ENCODE peak calls at places on chromosome 1, in five cellular contexts. One of them, this sample, is unnamed.

GRCh38 chr1:60895167-60896124 is 186.9 kb upstream of the NFIA start:
- DNase-seq in mesenchymal stem cell: no peak
- DNase-seq in IMR-90: no peak
- DNase-seq in mesendoderm: no peak
- DNase-seq in neuronal stem cell: no peak
- DNase-seq in this sample: no peak

GRCh38 chr1:32192220-32192948 is 8.0 kb upstream of the CCDC28B start:
- DNase-seq in neuronal stem cell: no peak
- DNase-seq in mesenchymal stem cell: no peak
- DNase-seq in mesendoderm: no peak
- DNase-seq in IMR-90: no peak
- DNase-seq in this sample: no peak

GRCh38 chr1:115300087-115300856 is 37.8 kb downstream of the NGF start:
- DNase-seq in mesendoderm: peak
- DNase-seq in neuronal stem cell: peak
- DNase-seq in IMR-90: peak
- DNase-seq in mesenchymal stem cell: peak
- DNase-seq in this sample: no peak

GRCh38 chr1:233584931-233585330 is 29.0 kb upstream of the KCNK1 start:
- DNase-seq in mesenchymal stem cell: no peak
- DNase-seq in neuronal stem cell: no peak
- DNase-seq in IMR-90: no peak
- DNase-seq in mesendoderm: no peak
- DNase-seq in this sample: no peak

GRCh38 chr1:66752000-66752592 is at the start of gene DYNLT5:
- DNase-seq in mesendoderm: peak
- DNase-seq in neuronal stem cell: peak
- DNase-seq in mesenchymal stem cell: peak
- DNase-seq in IMR-90: peak
- DNase-seq in this sample: peak

GRCh38 chr1:155105604-155106011 is 22.1 kb upstream of the EFNA1 start:
- DNase-seq in mesenchymal stem cell: no peak
- DNase-seq in mesendoderm: no peak
- DNase-seq in neuronal stem cell: no peak
- DNase-seq in IMR-90: no peak
- DNase-seq in this sample: no peak

GRCh38 chr1:12734651-12735050 is 11.3 kb upstream of the CFAP107 start:
- DNase-seq in mesenchymal stem cell: no peak
- DNase-seq in mesendoderm: no peak
- DNase-seq in IMR-90: no peak
- DNase-seq in neuronal stem cell: no peak
- DNase-seq in this sample: no peak

GRCh38 chr1:34758751-34759150 is 789 bp upstream of the GJB4 start:
- DNase-seq in mesenchymal stem cell: no peak
- DNase-seq in neuronal stem cell: no peak
- DNase-seq in IMR-90: no peak
- DNase-seq in mesendoderm: no peak
- DNase-seq in this sample: no peak

GRCh38 chr1:241531195-241532172 is 694 bp upstream of the KMO start:
- DNase-seq in mesendoderm: peak
- DNase-seq in mesenchymal stem cell: peak
- DNase-seq in IMR-90: peak
- DNase-seq in neuronal stem cell: peak
- DNase-seq in this sample: no peak

GRCh38 chr1:68358439-68358838 is 91.3 kb downstream of the RPE65 start:
- DNase-seq in neuronal stem cell: no peak
- DNase-seq in mesenchymal stem cell: peak
- DNase-seq in mesendoderm: no peak
- DNase-seq in IMR-90: peak
- DNase-seq in this sample: no peak

GRCh38 chr1:70487910-70488665 is 77.0 kb downstream of the CTH start:
- DNase-seq in mesendoderm: peak
- DNase-seq in neuronal stem cell: peak
- DNase-seq in mesenchymal stem cell: peak
- DNase-seq in IMR-90: peak
- DNase-seq in this sample: peak

GRCh38 chr1:924619-925323 is 1.0 kb downstream of the SAMD11 start:
- DNase-seq in IMR-90: peak
- DNase-seq in neuronal stem cell: no peak
- DNase-seq in mesendoderm: peak
- DNase-seq in mesenchymal stem cell: peak
- DNase-seq in this sample: peak

GRCh38 chr1:27571439-27572018 is 32.4 kb downstream of the AHDC1 start:
- DNase-seq in mesenchymal stem cell: peak
- DNase-seq in mesendoderm: peak
- DNase-seq in neuronal stem cell: no peak
- DNase-seq in IMR-90: no peak
- DNase-seq in this sample: no peak

GRCh38 chr1:27572019-27572678 is 31.8 kb downstream of the AHDC1 start:
- DNase-seq in mesenchymal stem cell: no peak
- DNase-seq in neuronal stem cell: no peak
- DNase-seq in mesendoderm: peak
- DNase-seq in IMR-90: no peak
- DNase-seq in this sample: no peak

GRCh38 chr1:27570823-27571222 is 33.1 kb downstream of the AHDC1 start:
- DNase-seq in mesendoderm: peak
- DNase-seq in neuronal stem cell: peak
- DNase-seq in IMR-90: no peak
- DNase-seq in mesenchymal stem cell: no peak
- DNase-seq in this sample: peak

GRCh38 chr1:27574001-27574781 is 29.8 kb downstream of the AHDC1 start:
- DNase-seq in mesendoderm: peak
- DNase-seq in neuronal stem cell: no peak
- DNase-seq in mesenchymal stem cell: no peak
- DNase-seq in IMR-90: no peak
- DNase-seq in this sample: no peak

DNA sequence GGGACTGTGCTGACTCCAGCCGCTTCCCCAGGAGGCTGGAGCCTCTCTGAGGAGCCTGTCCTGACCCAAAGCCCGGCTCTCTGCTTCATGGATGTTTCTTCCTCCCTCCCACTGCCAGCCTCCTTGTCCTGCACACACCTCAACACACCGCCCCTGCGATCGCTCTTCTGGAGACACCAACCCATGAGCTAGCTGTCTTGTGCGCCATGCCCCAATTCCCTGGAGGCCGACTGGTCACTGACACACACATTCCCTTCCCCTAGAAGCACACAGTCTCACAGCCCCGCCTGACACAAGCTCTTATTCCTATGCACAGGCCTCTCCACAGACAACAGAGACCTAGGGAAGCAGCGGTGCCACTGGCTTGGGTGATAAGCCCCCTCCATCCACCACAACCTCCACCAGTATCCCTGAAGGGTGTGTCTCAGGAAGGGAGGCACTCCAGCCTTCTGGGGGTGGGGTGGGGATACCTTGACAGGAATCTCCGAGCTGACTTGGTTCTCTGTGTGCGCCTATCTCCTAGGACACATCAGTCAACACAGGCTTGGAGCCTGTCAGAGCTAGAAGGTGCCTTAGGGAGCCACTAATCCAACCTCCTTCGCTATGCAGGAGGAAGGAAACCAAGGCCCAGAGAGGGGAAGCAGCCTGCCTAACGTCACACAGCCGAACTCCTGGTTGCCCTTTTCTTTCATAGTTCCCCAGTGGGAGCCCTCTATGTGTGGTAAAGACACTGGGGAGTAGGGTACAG is 31.1 kb downstream of the AHDC1 start:
- DNase-seq in mesendoderm: peak
- DNase-seq in mesenchymal stem cell: peak
- DNase-seq in neuronal stem cell: no peak
- DNase-seq in IMR-90: no peak
- DNase-seq in this sample: no peak
- H2BK5ac ChIP-seq in mesendoderm: peak
- H2BK5ac ChIP-seq in mesenchymal stem cell: no peak
- H2BK5ac ChIP-seq in neuronal stem cell: peak
- H2BK5ac ChIP-seq in IMR-90: no peak
- H2BK5ac ChIP-seq in this sample: no peak

DNA sequence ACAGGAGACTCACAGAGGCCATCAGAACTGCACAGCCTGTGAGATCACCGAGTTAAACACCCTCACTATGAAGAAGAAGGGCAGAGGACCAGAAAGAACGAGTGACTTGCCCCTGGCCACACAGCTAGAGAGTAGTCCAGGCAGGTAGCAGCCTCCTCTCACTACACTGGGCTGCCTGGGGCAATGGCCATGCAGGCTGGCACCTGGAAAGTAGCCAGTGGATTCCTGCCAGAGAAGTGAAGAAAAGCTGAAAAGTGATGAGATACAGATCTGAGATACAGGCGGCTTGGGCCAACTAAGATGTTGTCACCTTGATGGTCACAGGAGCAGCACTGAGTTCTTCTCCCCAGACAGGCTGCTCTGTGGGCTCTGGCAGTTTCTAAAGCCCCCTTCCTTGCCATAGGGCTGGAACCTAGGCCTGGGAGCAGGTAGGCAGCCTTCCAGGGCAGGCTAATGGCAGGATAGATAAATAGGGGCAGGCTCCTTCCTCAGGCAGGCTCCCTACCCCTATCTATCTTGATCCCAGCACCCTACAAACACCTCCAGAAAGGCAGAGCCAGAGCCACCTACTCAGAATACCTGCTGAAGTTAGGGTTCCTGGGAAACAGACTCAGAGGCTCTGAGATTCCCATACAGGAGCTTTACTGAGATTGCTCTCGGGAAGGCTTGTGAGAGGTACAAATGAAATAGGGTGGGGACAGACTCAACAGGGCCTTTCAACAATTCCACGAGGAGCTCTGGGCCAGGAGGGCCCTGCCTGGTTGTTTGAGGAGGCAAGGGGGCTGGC is 106.3 kb downstream of the BEND5 start:
- DNase-seq in neuronal stem cell: no peak
- DNase-seq in IMR-90: no peak
- DNase-seq in mesendoderm: no peak
- DNase-seq in mesenchymal stem cell: no peak
- DNase-seq in this sample: no peak
- H2BK5ac ChIP-seq in neuronal stem cell: no peak
- H2BK5ac ChIP-seq in IMR-90: no peak
- H2BK5ac ChIP-seq in mesendoderm: no peak
- H2BK5ac ChIP-seq in mesenchymal stem cell: no peak
- H2BK5ac ChIP-seq in this sample: no peak

GRCh38 chr1:52551476-52552235 is 1.2 kb downstream of the TUT4 start:
- DNase-seq in mesenchymal stem cell: peak
- DNase-seq in mesendoderm: peak
- DNase-seq in neuronal stem cell: peak
- DNase-seq in IMR-90: peak
- DNase-seq in this sample: no peak

GRCh38 chr1:52554267-52554640 is 1.4 kb upstream of the TUT4 start:
- DNase-seq in mesenchymal stem cell: peak
- DNase-seq in mesendoderm: no peak
- DNase-seq in IMR-90: no peak
- DNase-seq in neuronal stem cell: peak
- DNase-seq in this sample: no peak

GRCh38 chr1:52552236-52552504 is 722 bp downstream of the TUT4 start:
- DNase-seq in neuronal stem cell: peak
- DNase-seq in mesenchymal stem cell: peak
- DNase-seq in IMR-90: peak
- DNase-seq in mesendoderm: peak
- DNase-seq in this sample: no peak

GRCh38 chr1:52553372-52554266 is 727 bp upstream of the TUT4 start:
- DNase-seq in mesenchymal stem cell: peak
- DNase-seq in mesendoderm: peak
- DNase-seq in IMR-90: peak
- DNase-seq in neuronal stem cell: peak
- DNase-seq in this sample: peak

DNA sequence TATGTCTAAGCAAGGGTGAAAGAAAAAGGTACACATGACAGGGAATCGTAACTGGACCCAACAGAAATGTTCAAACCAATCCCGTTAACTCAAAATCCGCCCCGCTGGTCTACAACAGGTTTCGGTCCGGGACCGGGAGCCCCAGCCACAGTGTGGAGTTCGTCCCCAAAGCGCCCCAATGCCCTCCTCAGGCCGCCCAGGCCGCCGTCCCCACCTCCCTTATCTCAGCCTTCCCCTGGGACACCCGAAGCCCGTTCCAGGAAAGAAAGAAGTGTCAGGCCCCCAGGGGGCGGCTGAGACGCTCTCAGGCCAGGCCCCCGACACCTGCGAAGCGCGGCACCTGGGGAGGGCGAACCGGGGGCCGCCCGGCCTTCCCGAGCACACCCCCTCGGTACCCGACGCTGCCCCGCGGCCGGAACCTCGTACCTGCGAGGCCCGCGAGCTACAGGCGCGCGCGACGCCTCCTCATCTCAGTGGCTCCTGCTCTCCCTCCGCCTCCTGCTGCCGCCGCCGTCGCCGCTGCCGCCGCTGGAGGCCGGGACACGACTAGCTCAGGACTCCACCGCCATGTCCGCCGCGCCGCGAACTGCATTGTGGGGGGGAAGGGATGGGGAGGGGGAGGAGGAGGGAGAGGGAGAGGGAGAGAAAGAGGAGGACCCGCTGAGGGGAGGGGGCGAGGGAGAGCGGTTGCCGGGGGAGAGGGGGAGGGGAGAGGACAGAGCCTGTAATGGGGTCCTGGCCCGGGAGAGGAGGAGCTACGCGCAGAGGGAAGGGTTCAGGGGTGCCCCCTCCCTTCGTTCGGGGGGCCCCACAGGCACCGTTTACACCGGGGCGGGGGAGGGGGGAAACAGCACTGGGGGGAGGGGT is at the start of gene TUT4:
- DNase-seq in neuronal stem cell: peak
- DNase-seq in mesendoderm: peak
- DNase-seq in mesenchymal stem cell: peak
- DNase-seq in IMR-90: peak
- DNase-seq in this sample: peak
- H2BK5ac ChIP-seq in neuronal stem cell: peak
- H2BK5ac ChIP-seq in mesendoderm: peak
- H2BK5ac ChIP-seq in mesenchymal stem cell: peak
- H2BK5ac ChIP-seq in IMR-90: peak
- H2BK5ac ChIP-seq in this sample: no peak

GRCh38 chr1:54952950-54953718 is 27.3 kb upstream of the TMEM61 start:
- DNase-seq in neuronal stem cell: no peak
- DNase-seq in mesendoderm: no peak
- DNase-seq in mesenchymal stem cell: peak
- DNase-seq in IMR-90: peak
- DNase-seq in this sample: no peak

GRCh38 chr1:54950361-54951163 is 29.9 kb upstream of the TMEM61 start:
- DNase-seq in neuronal stem cell: peak
- DNase-seq in mesendoderm: peak
- DNase-seq in IMR-90: peak
- DNase-seq in mesenchymal stem cell: peak
- DNase-seq in this sample: peak

GRCh38 chr1:54951810-54952226 is 28.6 kb upstream of the TMEM61 start:
- DNase-seq in IMR-90: no peak
- DNase-seq in mesenchymal stem cell: no peak
- DNase-seq in neuronal stem cell: no peak
- DNase-seq in mesendoderm: no peak
- DNase-seq in this sample: no peak

GRCh38 chr1:54947540-54947939 is 32.9 kb upstream of the TMEM61 start:
- DNase-seq in IMR-90: no peak
- DNase-seq in mesendoderm: no peak
- DNase-seq in mesenchymal stem cell: no peak
- DNase-seq in neuronal stem cell: no peak
- DNase-seq in this sample: no peak

DNA sequence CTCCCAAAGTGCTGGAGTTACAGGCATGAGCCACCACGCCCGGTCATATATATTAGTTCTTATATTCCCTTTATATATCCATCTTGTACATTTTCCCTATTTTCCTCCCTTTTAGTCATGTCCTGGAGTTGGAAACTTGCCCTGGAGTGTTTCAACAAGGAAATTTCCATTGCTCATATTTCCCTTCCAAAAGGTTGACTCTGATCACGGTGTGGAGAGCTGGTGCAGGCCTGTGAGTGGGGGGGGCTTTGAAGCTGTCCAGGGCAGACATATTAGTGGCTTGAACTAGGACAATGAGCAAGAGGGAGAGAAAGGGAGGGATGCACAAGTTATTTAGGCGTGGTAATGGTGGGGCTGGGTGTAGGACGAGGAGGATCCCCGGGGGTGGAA is 30.5 kb upstream of the TMEM61 start:
- DNase-seq in mesenchymal stem cell: peak
- DNase-seq in IMR-90: peak
- DNase-seq in mesendoderm: no peak
- DNase-seq in neuronal stem cell: no peak
- DNase-seq in this sample: no peak
- H2BK5ac ChIP-seq in mesenchymal stem cell: no peak
- H2BK5ac ChIP-seq in IMR-90: no peak
- H2BK5ac ChIP-seq in mesendoderm: no peak
- H2BK5ac ChIP-seq in neuronal stem cell: no peak
- H2BK5ac ChIP-seq in this sample: no peak